ENCODE peak calls at places on chromosomes 13 and 19, in ten cellular contexts. E is stimulated activated CD8-positive, alpha-beta memory T cell treated with anti-CD3 and anti-CD28 coated beads, Interleukin-12 subunit alpha, Interleukin-12 subunit beta, amount 100 ng/mL, for 4 hours; C is Ammon's horn; O is NCI-H146; U is NCI-H1092 treated with DMSO at 0.1 percent for 48 hours; B is mesenteric fat pad; N is activated T-helper 1 cell treated with anti-CD3 and anti-CD28 coated beads, Interleukin-2, amount 50 U/mL, for 16 hours; T is effector memory CD4-positive, alpha-beta T cell; Y is dermis blood vessel endothelial cell; L is stimulated activated CD4-positive, alpha-beta T cell treated with anti-CD3 and anti-CD28 coated beads, Interleukin-1b, Interleukin-23, amount 100 ng/mL, for 48 hours. W is an unnamed sample.

GRCh38 chr13:102903659-102904407 is 58.0 kb downstream of the ERCC5 start:
- DNase-seq in E (no peak), C (no peak), O (no peak), U (peak), B (no peak), N (no peak), T (no peak), Y (peak), L (no peak), W (no peak)

GRCh38 chr13:110869805-110870706 is 44.8 kb downstream of the ANKRD10 start:
- DNase-seq in E (no peak), C (peak), O (peak), U (no peak), B (peak), N (no peak), T (no peak), Y (peak), L (peak), W (peak)

GRCh38 chr13:112892759-112893569 is 76.0 kb upstream of the MCF2L start:
- DNase-seq in E (no peak), C (no peak), O (peak), U (no peak), B (no peak), N (no peak), T (no peak), Y (no peak), L (no peak), W (no peak)

GRCh38 chr13:51286135-51287002 is 53.1 kb upstream of the SERPINE3 start:
- DNase-seq in E (peak), C (peak), O (peak), U (peak), B (no peak), N (peak), T (peak), Y (peak), L (peak), W (peak)

GRCh38 chr13:114153485-114154080 is 21.2 kb upstream of the RASA3 start:
- DNase-seq in E (no peak), C (no peak), O (no peak), U (no peak), B (no peak), N (no peak), T (no peak), Y (no peak), L (no peak), W (no peak)

GRCh38 chr13:30194906-30195305 is 112.4 kb downstream of the KATNAL1 start:
- DNase-seq in E (no peak), C (no peak), O (no peak), U (no peak), B (no peak), N (no peak), T (no peak), Y (no peak), L (no peak), W (no peak)

GRCh38 chr19:54341295-54341694 is 2.3 kb upstream of the LILRA4 start:
- DNase-seq in E (no peak), C (no peak), O (no peak), U (no peak), B (no peak), N (no peak), T (no peak), Y (no peak), L (no peak), W (no peak)

GRCh38 chr13:49240017-49240416 is 7.7 kb upstream of the CDADC1 start:
- DNase-seq in E (no peak), C (no peak), O (peak), U (no peak), B (no peak), N (no peak), T (no peak), Y (peak), L (peak), W (no peak)

GRCh38 chr13:48370815-48371214 is 42.1 kb downstream of the LPAR6 start:
- DNase-seq in E (no peak), C (no peak), O (no peak), U (no peak), B (no peak), N (no peak), T (no peak), Y (peak), L (no peak), W (no peak)

GRCh38 chr13:27708325-27708724 is 84.0 kb upstream of the GSX1 start:
- DNase-seq in E (no peak), C (no peak), O (no peak), U (no peak), B (no peak), N (no peak), T (no peak), Y (no peak), L (no peak), W (no peak)

GRCh38 chr19:19444694-19445155 is 39.2 kb downstream of the GATAD2A start:
- DNase-seq in E (no peak), C (no peak), O (no peak), U (no peak), B (no peak), N (no peak), T (no peak), Y (peak), L (no peak), W (no peak)

GRCh38 chr13:34030782-34031181 is 212.8 kb downstream of the RFC3 start:
- DNase-seq in E (no peak), C (no peak), O (no peak), U (no peak), B (no peak), N (no peak), T (no peak), Y (no peak), L (no peak), W (no peak)

GRCh38 chr13:67134322-67135129 is 95.6 kb downstream of the PCDH9 start:
- DNase-seq in E (no peak), C (no peak), O (no peak), U (peak), B (no peak), N (no peak), T (no peak), Y (no peak), L (no peak), W (no peak)

GRCh38 chr13:102970542-102970941 is 95.7 kb downstream of the SLC10A2 start:
- DNase-seq in E (no peak), C (no peak), O (no peak), U (no peak), B (no peak), N (no peak), T (no peak), Y (no peak), L (no peak), W (no peak)

GRCh38 chr13:99075268-99076191 is 97.7 kb upstream of the DOCK9 start:
- DNase-seq in E (no peak), C (no peak), O (no peak), U (no peak), B (no peak), N (no peak), T (no peak), Y (no peak), L (no peak), W (no peak)

GRCh38 chr13:48291730-48292129 is 11.8 kb upstream of the RB1 start:
- DNase-seq in E (no peak), C (no peak), O (no peak), U (no peak), B (no peak), N (no peak), T (no peak), Y (no peak), L (no peak), W (no peak)

GRCh38 chr19:2050991-2051770 is at the start of gene MKNK2:
- DNase-seq in E (peak), C (peak), O (peak), U (peak), B (peak), N (peak), T (peak), Y (peak), L (peak), W (peak)